ENCODE peak calls at places on chromosomes 2 and 18, in eight cellular contexts. One of them, this sample, is unnamed.

GRCh38 chr2:234135750-234136221 is 85.3 kb downstream of the SPP2 start:
- DNase-seq in heart right ventricle: peak
- DNase-seq in A673: peak
- DNase-seq in substantia nigra: peak
- DNase-seq in effector memory CD4-positive, alpha-beta T cell: no peak
- DNase-seq in mesendoderm: peak
- DNase-seq in transverse colon: peak
- DNase-seq in tibial artery: peak
- DNase-seq in this sample: peak

GRCh38 chr2:144280009-144280408 is 239.9 kb downstream of the ZEB2 start:
- DNase-seq in heart right ventricle: no peak
- DNase-seq in A673: no peak
- DNase-seq in substantia nigra: no peak
- DNase-seq in effector memory CD4-positive, alpha-beta T cell: no peak
- DNase-seq in mesendoderm: no peak
- DNase-seq in transverse colon: no peak
- DNase-seq in tibial artery: no peak
- DNase-seq in this sample: no peak

GRCh38 chr2:224401641-224402342 is at the start of gene FAM124B:
- DNase-seq in heart right ventricle: peak
- DNase-seq in A673: peak
- DNase-seq in substantia nigra: peak
- DNase-seq in effector memory CD4-positive, alpha-beta T cell: peak
- DNase-seq in mesendoderm: peak
- DNase-seq in transverse colon: peak
- DNase-seq in tibial artery: peak
- DNase-seq in this sample: peak

GRCh38 chr2:150045601-150046000 is 441.9 kb downstream of the RND3 start:
- DNase-seq in heart right ventricle: no peak
- DNase-seq in A673: no peak
- DNase-seq in substantia nigra: no peak
- DNase-seq in effector memory CD4-positive, alpha-beta T cell: no peak
- DNase-seq in mesendoderm: no peak
- DNase-seq in transverse colon: no peak
- DNase-seq in tibial artery: no peak
- DNase-seq in this sample: no peak

GRCh38 chr2:158487419-158487818 is 30.7 kb downstream of the PKP4 start:
- DNase-seq in heart right ventricle: peak
- DNase-seq in A673: no peak
- DNase-seq in substantia nigra: no peak
- DNase-seq in effector memory CD4-positive, alpha-beta T cell: no peak
- DNase-seq in mesendoderm: no peak
- DNase-seq in transverse colon: no peak
- DNase-seq in tibial artery: no peak
- DNase-seq in this sample: peak

GRCh38 chr2:119011162-119011909 is 69.3 kb downstream of the MARCO start:
- DNase-seq in heart right ventricle: peak
- DNase-seq in A673: peak
- DNase-seq in substantia nigra: peak
- DNase-seq in effector memory CD4-positive, alpha-beta T cell: no peak
- DNase-seq in mesendoderm: peak
- DNase-seq in transverse colon: peak
- DNase-seq in tibial artery: no peak
- DNase-seq in this sample: peak

GRCh38 chr18:36514778-36515177 is 217.3 kb downstream of the FHOD3 start:
- DNase-seq in heart right ventricle: no peak
- DNase-seq in A673: peak
- DNase-seq in substantia nigra: no peak
- DNase-seq in effector memory CD4-positive, alpha-beta T cell: no peak
- DNase-seq in mesendoderm: peak
- DNase-seq in transverse colon: no peak
- DNase-seq in tibial artery: no peak
- DNase-seq in this sample: no peak

GRCh38 chr2:4673025-4673489 is 969.7 kb downstream of the DCDC2C start:
- DNase-seq in heart right ventricle: no peak
- DNase-seq in A673: peak
- DNase-seq in substantia nigra: no peak
- DNase-seq in effector memory CD4-positive, alpha-beta T cell: no peak
- DNase-seq in mesendoderm: no peak
- DNase-seq in transverse colon: no peak
- DNase-seq in tibial artery: no peak
- DNase-seq in this sample: no peak

GRCh38 chr2:167823066-167823465 is 424.3 kb downstream of the STK39 start:
- DNase-seq in heart right ventricle: no peak
- DNase-seq in A673: no peak
- DNase-seq in substantia nigra: no peak
- DNase-seq in effector memory CD4-positive, alpha-beta T cell: no peak
- DNase-seq in mesendoderm: no peak
- DNase-seq in transverse colon: no peak
- DNase-seq in tibial artery: no peak
- DNase-seq in this sample: no peak

GRCh38 chr2:241820625-241821384 is 11.8 kb downstream of the NEU4 start:
- DNase-seq in heart right ventricle: no peak
- DNase-seq in A673: no peak
- DNase-seq in substantia nigra: no peak
- DNase-seq in effector memory CD4-positive, alpha-beta T cell: no peak
- DNase-seq in mesendoderm: no peak
- DNase-seq in transverse colon: peak
- DNase-seq in tibial artery: no peak
- DNase-seq in this sample: peak

GRCh38 chr2:196594158-196594557 is 45.4 kb upstream of the CCDC150 start:
- DNase-seq in heart right ventricle: no peak
- DNase-seq in A673: no peak
- DNase-seq in substantia nigra: peak
- DNase-seq in effector memory CD4-positive, alpha-beta T cell: no peak
- DNase-seq in mesendoderm: no peak
- DNase-seq in transverse colon: no peak
- DNase-seq in tibial artery: no peak
- DNase-seq in this sample: no peak

GRCh38 chr2:62309465-62310091 is 113.7 kb downstream of the B3GNT2 start:
- DNase-seq in heart right ventricle: peak
- DNase-seq in A673: no peak
- DNase-seq in substantia nigra: no peak
- DNase-seq in effector memory CD4-positive, alpha-beta T cell: no peak
- DNase-seq in mesendoderm: no peak
- DNase-seq in transverse colon: no peak
- DNase-seq in tibial artery: no peak
- DNase-seq in this sample: no peak

GRCh38 chr2:174300114-174300513 is 34.6 kb upstream of the SP9 start:
- DNase-seq in heart right ventricle: no peak
- DNase-seq in A673: no peak
- DNase-seq in substantia nigra: no peak
- DNase-seq in effector memory CD4-positive, alpha-beta T cell: no peak
- DNase-seq in mesendoderm: peak
- DNase-seq in transverse colon: no peak
- DNase-seq in tibial artery: no peak
- DNase-seq in this sample: no peak

DNA sequence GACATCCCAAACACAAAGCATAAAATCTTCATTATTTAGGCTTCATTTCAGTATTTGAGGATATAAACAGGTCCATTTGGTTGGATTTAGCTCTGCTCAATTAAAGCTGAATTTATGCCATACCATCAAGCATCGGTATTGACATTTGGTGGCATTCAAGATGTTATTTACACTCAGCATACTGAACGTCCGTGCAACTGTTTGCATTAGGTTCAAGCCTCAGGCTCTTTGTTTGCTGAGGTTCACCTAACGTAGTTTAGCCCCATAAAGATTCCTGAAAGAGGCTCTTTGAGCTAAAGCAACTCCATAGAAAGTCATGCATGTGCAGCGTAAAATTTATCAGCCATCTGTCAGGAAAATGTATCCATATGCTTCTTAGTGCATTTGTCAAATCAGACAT is 367.0 kb downstream of the EPHA4 start:
- DNase-seq in heart right ventricle: no peak
- DNase-seq in A673: no peak
- DNase-seq in substantia nigra: no peak
- DNase-seq in effector memory CD4-positive, alpha-beta T cell: no peak
- DNase-seq in mesendoderm: no peak
- DNase-seq in transverse colon: no peak
- DNase-seq in tibial artery: no peak
- DNase-seq in this sample: no peak
- H3K27ac ChIP-seq in heart right ventricle: no peak
- H3K27ac ChIP-seq in A673: no peak
- H3K27ac ChIP-seq in substantia nigra: no peak
- H3K27ac ChIP-seq in effector memory CD4-positive, alpha-beta T cell: no peak
- H3K27ac ChIP-seq in mesendoderm: no peak
- H3K27ac ChIP-seq in transverse colon: no peak
- H3K27ac ChIP-seq in tibial artery: no peak
- H3K27ac ChIP-seq in this sample: no peak

GRCh38 chr18:61337527-61337926 is 4.3 kb downstream of the CDH20 start:
- DNase-seq in heart right ventricle: no peak
- DNase-seq in A673: no peak
- DNase-seq in substantia nigra: no peak
- DNase-seq in effector memory CD4-positive, alpha-beta T cell: no peak
- DNase-seq in mesendoderm: no peak
- DNase-seq in transverse colon: no peak
- DNase-seq in tibial artery: no peak
- DNase-seq in this sample: no peak

GRCh38 chr18:61336766-61337165 is 3.5 kb downstream of the CDH20 start:
- DNase-seq in heart right ventricle: no peak
- DNase-seq in A673: no peak
- DNase-seq in substantia nigra: peak
- DNase-seq in effector memory CD4-positive, alpha-beta T cell: no peak
- DNase-seq in mesendoderm: no peak
- DNase-seq in transverse colon: no peak
- DNase-seq in tibial artery: no peak
- DNase-seq in this sample: no peak

GRCh38 chr18:61334491-61334850 is 1.2 kb downstream of the CDH20 start:
- DNase-seq in heart right ventricle: no peak
- DNase-seq in A673: no peak
- DNase-seq in substantia nigra: peak
- DNase-seq in effector memory CD4-positive, alpha-beta T cell: no peak
- DNase-seq in mesendoderm: no peak
- DNase-seq in transverse colon: no peak
- DNase-seq in tibial artery: no peak
- DNase-seq in this sample: no peak

GRCh38 chr18:61334951-61335736 is 1.9 kb downstream of the CDH20 start:
- DNase-seq in heart right ventricle: no peak
- DNase-seq in A673: no peak
- DNase-seq in substantia nigra: peak
- DNase-seq in effector memory CD4-positive, alpha-beta T cell: no peak
- DNase-seq in mesendoderm: no peak
- DNase-seq in transverse colon: no peak
- DNase-seq in tibial artery: no peak
- DNase-seq in this sample: no peak

DNA sequence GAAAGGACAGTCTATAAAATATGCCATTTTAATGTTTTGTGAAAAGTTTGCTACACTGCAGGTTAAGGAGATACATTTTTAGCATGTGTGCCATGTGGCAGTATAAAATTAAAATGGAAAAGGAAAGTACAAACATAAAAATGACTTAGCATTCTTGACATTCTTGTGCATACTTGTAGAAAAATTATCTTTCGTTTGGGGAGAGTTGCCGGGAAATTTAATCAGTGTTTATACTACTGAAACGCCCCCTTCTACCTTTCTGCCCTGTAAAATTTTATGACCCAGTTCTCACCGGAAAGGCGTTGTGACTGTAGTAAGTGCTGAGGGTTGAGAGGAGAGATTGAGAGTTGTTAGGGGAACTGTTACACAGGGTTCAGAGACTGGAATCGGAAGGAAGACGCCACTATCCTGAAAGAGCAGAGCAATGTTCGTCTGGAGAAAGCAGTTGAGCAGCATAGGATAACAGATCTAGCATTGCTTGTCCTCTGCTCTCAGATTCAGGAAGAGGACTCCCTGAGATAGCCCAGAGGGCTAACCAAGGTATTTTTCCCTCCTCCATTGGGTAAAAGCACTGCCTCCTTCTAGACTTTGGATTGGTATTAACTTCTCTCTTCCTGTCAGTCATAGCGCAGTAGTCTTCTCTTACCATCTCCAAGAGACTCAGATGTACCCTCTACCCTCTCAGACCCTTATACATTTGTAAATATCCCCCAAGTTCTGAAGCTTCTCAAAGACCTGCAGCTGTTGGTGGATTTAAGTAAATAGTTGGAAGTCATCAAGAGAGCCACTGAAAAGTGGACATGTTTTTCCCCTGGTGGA is 2.7 kb downstream of the CDH20 start:
- DNase-seq in heart right ventricle: no peak
- DNase-seq in A673: no peak
- DNase-seq in substantia nigra: no peak
- DNase-seq in effector memory CD4-positive, alpha-beta T cell: no peak
- DNase-seq in mesendoderm: peak
- DNase-seq in transverse colon: no peak
- DNase-seq in tibial artery: no peak
- DNase-seq in this sample: no peak
- H3K27ac ChIP-seq in heart right ventricle: no peak
- H3K27ac ChIP-seq in A673: no peak
- H3K27ac ChIP-seq in substantia nigra: peak
- H3K27ac ChIP-seq in effector memory CD4-positive, alpha-beta T cell: no peak
- H3K27ac ChIP-seq in mesendoderm: no peak
- H3K27ac ChIP-seq in transverse colon: no peak
- H3K27ac ChIP-seq in tibial artery: no peak
- H3K27ac ChIP-seq in this sample: no peak

DNA sequence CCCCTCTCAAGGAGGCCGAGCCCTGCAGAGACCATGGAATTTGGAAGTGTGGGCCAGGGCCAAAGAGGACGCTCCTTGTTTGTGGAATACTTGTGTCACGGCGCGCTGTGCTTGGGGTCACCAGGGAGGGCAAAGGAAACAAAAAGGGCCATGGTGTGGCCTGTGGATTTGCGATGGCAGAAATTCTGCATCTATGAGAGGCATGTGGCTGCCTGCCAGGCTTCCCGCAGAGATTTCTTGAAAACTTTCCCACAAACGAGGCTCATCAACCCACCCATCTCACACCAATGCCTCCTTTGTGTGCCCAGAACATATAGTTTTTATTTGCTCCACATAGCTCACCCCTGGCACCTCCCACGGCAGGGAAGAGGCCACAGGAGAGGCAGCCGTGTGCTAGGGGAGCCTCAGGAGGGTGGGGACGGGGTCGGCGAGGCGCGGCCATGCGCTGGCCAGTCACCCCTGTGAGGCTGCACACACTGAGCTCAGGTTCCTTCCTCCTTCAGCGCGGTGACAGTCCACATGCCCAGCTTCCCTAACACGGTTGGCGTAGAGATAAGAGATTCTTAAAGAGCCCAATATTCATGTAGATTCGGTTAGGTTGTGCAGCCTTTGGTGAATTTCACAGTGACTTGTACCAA is 100.3 kb downstream of the MBP start:
- DNase-seq in heart right ventricle: no peak
- DNase-seq in A673: peak
- DNase-seq in substantia nigra: no peak
- DNase-seq in effector memory CD4-positive, alpha-beta T cell: no peak
- DNase-seq in mesendoderm: no peak
- DNase-seq in transverse colon: no peak
- DNase-seq in tibial artery: no peak
- DNase-seq in this sample: no peak
- H3K27ac ChIP-seq in heart right ventricle: no peak
- H3K27ac ChIP-seq in A673: no peak
- H3K27ac ChIP-seq in substantia nigra: peak
- H3K27ac ChIP-seq in effector memory CD4-positive, alpha-beta T cell: no peak
- H3K27ac ChIP-seq in mesendoderm: no peak
- H3K27ac ChIP-seq in transverse colon: no peak
- H3K27ac ChIP-seq in tibial artery: no peak
- H3K27ac ChIP-seq in this sample: no peak

DNA sequence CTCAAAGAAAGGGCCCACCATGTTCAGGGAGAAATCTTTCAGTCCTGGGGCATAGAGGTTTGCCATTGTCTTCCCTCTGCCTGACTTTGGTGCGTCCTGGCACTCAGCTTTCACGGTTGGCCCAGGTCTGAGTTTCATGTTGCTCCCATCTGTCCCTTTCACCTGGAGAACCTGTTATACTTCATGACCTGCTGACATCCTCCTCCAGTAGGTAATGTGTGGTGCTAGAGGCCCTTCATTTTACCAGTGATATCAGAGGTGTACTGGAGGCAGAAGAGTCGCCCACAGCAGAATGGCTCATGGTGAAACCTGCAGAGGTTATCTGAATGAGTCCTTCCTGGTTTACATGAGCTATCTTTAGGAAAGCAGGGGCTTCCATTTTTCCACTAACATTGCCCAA is 128.8 kb upstream of the DLX2 start:
- DNase-seq in heart right ventricle: no peak
- DNase-seq in A673: no peak
- DNase-seq in substantia nigra: no peak
- DNase-seq in effector memory CD4-positive, alpha-beta T cell: no peak
- DNase-seq in mesendoderm: no peak
- DNase-seq in transverse colon: no peak
- DNase-seq in tibial artery: no peak
- DNase-seq in this sample: no peak
- H3K27ac ChIP-seq in heart right ventricle: peak
- H3K27ac ChIP-seq in A673: no peak
- H3K27ac ChIP-seq in substantia nigra: no peak
- H3K27ac ChIP-seq in effector memory CD4-positive, alpha-beta T cell: no peak
- H3K27ac ChIP-seq in mesendoderm: no peak
- H3K27ac ChIP-seq in transverse colon: no peak
- H3K27ac ChIP-seq in tibial artery: no peak
- H3K27ac ChIP-seq in this sample: peak

This sample was measured in SJSA1.